ENCODE peak calls at places on chromosomes 11 and 22, in six cellular contexts. G is sciatic nerve, J is NCI-H510A, M is H1, I is T47D, V is endothelial cell. A is an unnamed sample.

GRCh38 chr11:67278939-67279588 is 10.0 kb upstream of the ANKRD13D start:
- DNase-seq in G (peak; percentile 54), J (no peak), M (no peak), I (no peak), V (no peak), A (peak; percentile 42)

GRCh38 chr11:114617157-114618124 is 21.9 kb upstream of the NXPE4 start:
- DNase-seq in G (no peak), J (no peak), M (no peak), I (no peak), V (no peak), A (no peak)

GRCh38 chr11:4022669-4023068 is 71.9 kb upstream of the RRM1 start:
- DNase-seq in G (no peak), J (no peak), M (no peak), I (no peak), V (no peak), A (no peak)

GRCh38 chr11:130582994-130583393 is 134.5 kb downstream of the ADAMTS15 start:
- DNase-seq in G (no peak), J (no peak), M (no peak), I (no peak), V (no peak), A (no peak)

GRCh38 chr11:124536520-124536919 is 6.9 kb downstream of the OR8B12 start:
- DNase-seq in G (peak; percentile 70), J (no peak), M (peak; percentile 59), I (no peak), V (no peak), A (peak; percentile 80)

GRCh38 chr11:124551987-124552386 is 8.5 kb upstream of the OR8B12 start:
- DNase-seq in G (no peak), J (no peak), M (no peak), I (no peak), V (no peak), A (no peak)

GRCh38 chr22:37607912-37608476 is 640 bp upstream of the GGA1 start:
- DNase-seq in G (no peak), J (no peak), M (no peak), I (peak; percentile 73), V (no peak), A (no peak)

GRCh38 chr11:119178166-119178680 is 7.1 kb upstream of the NHERF4 start:
- DNase-seq in G (no peak), J (no peak), M (no peak), I (no peak), V (no peak), A (no peak)

GRCh38 chr11:105181100-105181499 is 41.5 kb upstream of the CARD18 start:
- DNase-seq in G (no peak), J (no peak), M (no peak), I (no peak), V (no peak), A (no peak)

GRCh38 chr11:110490886-110491285 is 61.1 kb downstream of the FDX1 start:
- DNase-seq in G (no peak), J (no peak), M (no peak), I (no peak), V (no peak), A (no peak)

GRCh38 chr22:48957987-48958321 is 869.7 kb downstream of the BRD1 start:
- DNase-seq in G (no peak), J (no peak), M (no peak), I (no peak), V (no peak), A (no peak)

GRCh38 chr11:120181446-120181992 is 29.3 kb upstream of the OAF start:
- DNase-seq in G (peak; percentile 49), J (no peak), M (no peak), I (no peak), V (no peak), A (peak; percentile 32)

GRCh38 chr11:62560566-62561103 is 13.1 kb downstream of the EEF1G start:
- DNase-seq in G (peak; percentile 92), J (no peak), M (peak; percentile 89), I (peak; percentile 78), V (peak; percentile 83), A (peak; percentile 92)

GRCh38 chr22:44437493-44438015 is 60.5 kb downstream of the RTL6 start:
- DNase-seq in G (no peak), J (no peak), M (no peak), I (no peak), V (no peak), A (no peak)

GRCh38 chr22:44311855-44312170 is 938 bp downstream of the SHISAL1 start:
- DNase-seq in G (no peak), J (no peak), M (no peak), I (no peak), V (no peak), A (peak; percentile 6)

A was measured in right cardiac atrium.